ENCODE peak calls at places on chromosomes 4 and X, in four cellular contexts. T, S, N and A are unnamed samples.

GRCh38 chrX:147174596-147174995 is 360.1 kb upstream of the CXorf51A start:
- DNase-seq in T (no peak), S (no peak), N (no peak), A (no peak)

GRCh38 chr4:123398803-123399637 is 2.4 kb downstream of the SPRY1 start:
- DNase-seq in T (no peak), S (peak), N (peak), A (no peak)

GRCh38 chr4:82989567-82990429 is 20.8 kb downstream of the LIN54 start:
- DNase-seq in T (no peak), S (no peak), N (no peak), A (no peak)

GRCh38 chrX:153519569-153520285 is 2.3 kb downstream of the ATP2B3 start:
- DNase-seq in T (no peak), S (no peak), N (no peak), A (no peak)

GRCh38 chrX:106415276-106415895 is 196.4 kb upstream of the RADX start:
- DNase-seq in T (peak), S (no peak), N (no peak), A (peak)

GRCh38 chr4:93396274-93396673 is 432.3 kb upstream of the ATOH1 start:
- DNase-seq in T (no peak), S (no peak), N (no peak), A (no peak)

GRCh38 chr4:66647915-66648314 is 897.4 kb downstream of the CENPC start:
- DNase-seq in T (no peak), S (no peak), N (no peak), A (no peak)

GRCh38 chr4:22597471-22597870 is 81.6 kb upstream of the ADGRA3 start:
- DNase-seq in T (no peak), S (no peak), N (no peak), A (no peak)

GRCh38 chr4:24794916-24795665 is at the start of gene SOD3:
- DNase-seq in T (no peak), S (peak), N (no peak), A (peak)

GRCh38 chrX:65921363-65921762 is 118.5 kb downstream of the VSIG4 start:
- DNase-seq in T (no peak), S (no peak), N (no peak), A (no peak)